ENCODE peak calls at places on chromosomes 1 and 21, in six cellular contexts. One of them, this sample, is unnamed.

GRCh38 chr1:65948609-65949229 is 156.0 kb downstream of the PDE4B start:
- DNase-seq in mesothelial cell of epicardium: no peak
- DNase-seq in fibroblast of the aortic adventitia: peak
- DNase-seq in sigmoid colon: no peak
- DNase-seq in progenitor cell of endocrine pancreas: no peak
- DNase-seq in nephron progenitor cell: no peak
- DNase-seq in this sample: no peak

GRCh38 chr1:187396929-187397796 is 568.4 kb downstream of the PLA2G4A start:
- DNase-seq in mesothelial cell of epicardium: no peak
- DNase-seq in fibroblast of the aortic adventitia: no peak
- DNase-seq in sigmoid colon: no peak
- DNase-seq in progenitor cell of endocrine pancreas: no peak
- DNase-seq in nephron progenitor cell: peak
- DNase-seq in this sample: no peak

GRCh38 chr1:171467626-171468025 is 17.7 kb upstream of the PRRC2C start:
- DNase-seq in mesothelial cell of epicardium: no peak
- DNase-seq in fibroblast of the aortic adventitia: no peak
- DNase-seq in sigmoid colon: no peak
- DNase-seq in progenitor cell of endocrine pancreas: no peak
- DNase-seq in nephron progenitor cell: no peak
- DNase-seq in this sample: no peak

GRCh38 chr1:102178483-102178882 is 181.8 kb upstream of the OLFM3 start:
- DNase-seq in mesothelial cell of epicardium: no peak
- DNase-seq in fibroblast of the aortic adventitia: no peak
- DNase-seq in sigmoid colon: no peak
- DNase-seq in progenitor cell of endocrine pancreas: no peak
- DNase-seq in nephron progenitor cell: no peak
- DNase-seq in this sample: no peak

GRCh38 chr1:102550729-102551384 is 554.1 kb upstream of the OLFM3 start:
- DNase-seq in mesothelial cell of epicardium: no peak
- DNase-seq in fibroblast of the aortic adventitia: peak
- DNase-seq in sigmoid colon: no peak
- DNase-seq in progenitor cell of endocrine pancreas: peak
- DNase-seq in nephron progenitor cell: peak
- DNase-seq in this sample: no peak

GRCh38 chr1:2471587-2472001 is 4.5 kb upstream of the PLCH2 start:
- DNase-seq in mesothelial cell of epicardium: no peak
- DNase-seq in fibroblast of the aortic adventitia: no peak
- DNase-seq in sigmoid colon: no peak
- DNase-seq in progenitor cell of endocrine pancreas: no peak
- DNase-seq in nephron progenitor cell: no peak
- DNase-seq in this sample: no peak

GRCh38 chr1:94329986-94330385 is 88.2 kb upstream of the ABCD3 start:
- DNase-seq in mesothelial cell of epicardium: no peak
- DNase-seq in fibroblast of the aortic adventitia: peak
- DNase-seq in sigmoid colon: no peak
- DNase-seq in progenitor cell of endocrine pancreas: no peak
- DNase-seq in nephron progenitor cell: no peak
- DNase-seq in this sample: no peak

GRCh38 chr1:177246710-177247588 is 76.2 kb downstream of the BRINP2 start:
- DNase-seq in mesothelial cell of epicardium: no peak
- DNase-seq in fibroblast of the aortic adventitia: peak
- DNase-seq in sigmoid colon: no peak
- DNase-seq in progenitor cell of endocrine pancreas: no peak
- DNase-seq in nephron progenitor cell: no peak
- DNase-seq in this sample: no peak

GRCh38 chr1:10960954-10961833 is 51.3 kb upstream of the TARDBP start:
- DNase-seq in mesothelial cell of epicardium: peak
- DNase-seq in fibroblast of the aortic adventitia: peak
- DNase-seq in sigmoid colon: peak
- DNase-seq in progenitor cell of endocrine pancreas: peak
- DNase-seq in nephron progenitor cell: peak
- DNase-seq in this sample: peak

GRCh38 chr1:2351723-2352122 is 39.6 kb downstream of the MORN1 start:
- DNase-seq in mesothelial cell of epicardium: peak
- DNase-seq in fibroblast of the aortic adventitia: no peak
- DNase-seq in sigmoid colon: no peak
- DNase-seq in progenitor cell of endocrine pancreas: no peak
- DNase-seq in nephron progenitor cell: no peak
- DNase-seq in this sample: no peak

GRCh38 chr1:40042337-40042736 is 1.8 kb downstream of the CAP1 start:
- DNase-seq in mesothelial cell of epicardium: no peak
- DNase-seq in fibroblast of the aortic adventitia: no peak
- DNase-seq in sigmoid colon: no peak
- DNase-seq in progenitor cell of endocrine pancreas: no peak
- DNase-seq in nephron progenitor cell: no peak
- DNase-seq in this sample: no peak

GRCh38 chr1:51313961-51314777 is 16.2 kb downstream of the TTC39A start:
- DNase-seq in mesothelial cell of epicardium: no peak
- DNase-seq in fibroblast of the aortic adventitia: peak
- DNase-seq in sigmoid colon: no peak
- DNase-seq in progenitor cell of endocrine pancreas: no peak
- DNase-seq in nephron progenitor cell: no peak
- DNase-seq in this sample: no peak

GRCh38 chr1:203178083-203178482 is 2.5 kb upstream of the MYBPH start:
- DNase-seq in mesothelial cell of epicardium: no peak
- DNase-seq in fibroblast of the aortic adventitia: peak
- DNase-seq in sigmoid colon: no peak
- DNase-seq in progenitor cell of endocrine pancreas: no peak
- DNase-seq in nephron progenitor cell: no peak
- DNase-seq in this sample: no peak

GRCh38 chr1:236124965-236125364 is 17.4 kb upstream of the GPR137B start:
- DNase-seq in mesothelial cell of epicardium: no peak
- DNase-seq in fibroblast of the aortic adventitia: no peak
- DNase-seq in sigmoid colon: no peak
- DNase-seq in progenitor cell of endocrine pancreas: no peak
- DNase-seq in nephron progenitor cell: no peak
- DNase-seq in this sample: no peak
- TF ChIP-seq CTCF in mesothelial cell of epicardium: no peak
- TF ChIP-seq CTCF in fibroblast of the aortic adventitia: no peak
- TF ChIP-seq CTCF in sigmoid colon: no peak
- TF ChIP-seq CTCF in progenitor cell of endocrine pancreas: peak
- TF ChIP-seq CTCF in nephron progenitor cell: no peak
- TF ChIP-seq CTCF in this sample: no peak

DNA sequence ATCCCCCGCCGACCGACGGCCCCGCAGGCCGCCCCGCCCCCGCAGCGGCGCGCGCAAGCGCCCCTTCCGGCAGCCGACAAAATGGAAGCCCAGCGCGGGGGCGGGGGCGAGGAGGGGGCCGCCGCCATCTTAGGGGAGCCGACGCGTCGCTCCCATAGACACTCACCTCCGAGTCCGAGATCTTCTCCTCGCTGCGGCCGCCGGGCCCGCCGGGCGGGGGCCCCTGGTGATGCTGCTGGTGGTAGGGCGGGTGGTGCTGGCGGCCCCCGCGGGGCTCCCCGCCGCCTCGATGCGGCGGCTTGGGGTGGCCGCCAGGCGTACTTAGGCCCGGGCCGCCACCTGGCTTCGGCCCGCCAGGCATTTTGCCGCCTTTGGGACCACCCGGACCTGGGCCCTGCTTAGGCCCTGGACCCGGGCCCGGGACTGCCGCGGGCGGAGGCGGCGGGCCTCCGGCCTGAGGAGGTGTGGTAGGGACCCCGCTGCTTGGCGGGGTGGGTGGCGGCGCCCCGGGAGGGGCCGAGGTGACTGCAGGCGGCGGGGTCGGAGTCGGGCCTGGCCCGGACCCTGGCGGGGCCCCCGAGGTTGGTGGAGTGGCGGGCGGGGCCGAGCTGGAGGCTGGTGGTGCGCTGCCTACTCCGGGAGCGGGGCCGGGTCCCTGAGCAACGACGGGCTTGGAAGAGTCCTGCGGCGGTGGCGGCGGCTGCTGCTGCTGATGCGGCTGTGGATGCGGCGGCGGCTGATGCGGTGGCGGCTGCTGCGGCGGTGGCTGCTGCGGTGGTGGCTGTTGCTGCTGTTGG is 691 bp downstream of the SFPQ start:
- DNase-seq in mesothelial cell of epicardium: peak
- DNase-seq in fibroblast of the aortic adventitia: peak
- DNase-seq in sigmoid colon: peak
- DNase-seq in progenitor cell of endocrine pancreas: peak
- DNase-seq in nephron progenitor cell: peak
- DNase-seq in this sample: peak
- TF ChIP-seq CTCF in mesothelial cell of epicardium: no peak
- TF ChIP-seq CTCF in fibroblast of the aortic adventitia: no peak
- TF ChIP-seq CTCF in sigmoid colon: no peak
- TF ChIP-seq CTCF in progenitor cell of endocrine pancreas: peak
- TF ChIP-seq CTCF in nephron progenitor cell: no peak
- TF ChIP-seq CTCF in this sample: peak

GRCh38 chr1:86846166-86846647 is 67.7 kb downstream of the SELENOF start:
- DNase-seq in mesothelial cell of epicardium: no peak
- DNase-seq in fibroblast of the aortic adventitia: peak
- DNase-seq in sigmoid colon: no peak
- DNase-seq in progenitor cell of endocrine pancreas: no peak
- DNase-seq in nephron progenitor cell: no peak
- DNase-seq in this sample: no peak
- TF ChIP-seq CTCF in mesothelial cell of epicardium: no peak
- TF ChIP-seq CTCF in fibroblast of the aortic adventitia: no peak
- TF ChIP-seq CTCF in sigmoid colon: no peak
- TF ChIP-seq CTCF in progenitor cell of endocrine pancreas: no peak
- TF ChIP-seq CTCF in nephron progenitor cell: no peak
- TF ChIP-seq CTCF in this sample: no peak

GRCh38 chr1:220726634-220727033 is 21.5 kb upstream of the MTARC2 start:
- DNase-seq in mesothelial cell of epicardium: no peak
- DNase-seq in fibroblast of the aortic adventitia: no peak
- DNase-seq in sigmoid colon: no peak
- DNase-seq in progenitor cell of endocrine pancreas: no peak
- DNase-seq in nephron progenitor cell: no peak
- DNase-seq in this sample: no peak
- TF ChIP-seq CTCF in mesothelial cell of epicardium: peak
- TF ChIP-seq CTCF in fibroblast of the aortic adventitia: peak
- TF ChIP-seq CTCF in sigmoid colon: no peak
- TF ChIP-seq CTCF in progenitor cell of endocrine pancreas: peak
- TF ChIP-seq CTCF in nephron progenitor cell: peak
- TF ChIP-seq CTCF in this sample: peak

GRCh38 chr21:36663033-36663855 is 35.7 kb upstream of the SIM2 start:
- DNase-seq in mesothelial cell of epicardium: no peak
- DNase-seq in fibroblast of the aortic adventitia: peak
- DNase-seq in sigmoid colon: no peak
- DNase-seq in progenitor cell of endocrine pancreas: no peak
- DNase-seq in nephron progenitor cell: peak
- DNase-seq in this sample: no peak
- TF ChIP-seq CTCF in mesothelial cell of epicardium: no peak
- TF ChIP-seq CTCF in fibroblast of the aortic adventitia: no peak
- TF ChIP-seq CTCF in sigmoid colon: no peak
- TF ChIP-seq CTCF in progenitor cell of endocrine pancreas: no peak
- TF ChIP-seq CTCF in nephron progenitor cell: no peak
- TF ChIP-seq CTCF in this sample: no peak

DNA sequence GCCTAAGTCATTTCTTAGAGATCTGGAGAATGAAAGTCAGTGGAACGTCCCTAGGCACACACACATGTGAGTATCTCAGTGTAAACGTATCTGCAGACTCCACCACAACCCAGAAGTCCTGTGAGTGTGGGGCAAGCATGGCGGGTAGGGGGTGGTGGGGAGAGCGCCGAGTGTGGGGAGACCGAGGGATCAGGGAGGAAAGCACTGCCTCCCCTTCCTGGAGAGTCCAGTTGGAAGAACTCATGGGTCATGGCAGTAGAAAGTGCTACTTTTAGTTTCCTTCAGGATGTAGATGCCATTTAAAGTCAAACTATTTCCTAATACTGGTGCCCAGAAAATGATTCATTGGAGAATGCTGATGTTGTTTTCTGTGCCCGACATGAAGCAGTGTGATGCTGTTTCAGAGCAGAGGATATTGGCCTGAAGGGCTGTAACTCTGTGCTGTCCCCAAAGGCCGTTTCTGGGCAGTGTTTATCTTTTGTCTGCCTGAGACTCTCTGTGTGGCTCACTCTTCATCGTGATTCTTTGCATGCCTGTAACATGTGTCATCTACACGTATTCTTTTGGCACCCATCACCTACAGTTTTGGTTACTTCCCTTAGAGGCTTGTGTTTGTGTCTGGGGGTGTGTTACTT is 45.7 kb upstream of the TSPAN2 start:
- DNase-seq in mesothelial cell of epicardium: no peak
- DNase-seq in fibroblast of the aortic adventitia: peak
- DNase-seq in sigmoid colon: no peak
- DNase-seq in progenitor cell of endocrine pancreas: no peak
- DNase-seq in nephron progenitor cell: no peak
- DNase-seq in this sample: peak
- TF ChIP-seq CTCF in mesothelial cell of epicardium: no peak
- TF ChIP-seq CTCF in fibroblast of the aortic adventitia: peak
- TF ChIP-seq CTCF in sigmoid colon: no peak
- TF ChIP-seq CTCF in progenitor cell of endocrine pancreas: no peak
- TF ChIP-seq CTCF in nephron progenitor cell: no peak
- TF ChIP-seq CTCF in this sample: no peak

This sample was measured in osteocyte.